ENCODE peak calls at places on chromosomes 4 and X, in six cellular contexts. B, C, J, O, R and D are unnamed samples.

GRCh38 chrX:1592863-1593201 is 1.4 kb downstream of the AKAP17A start:
- DNase-seq in B (no peak), R (peak), J (no peak), O (no peak), C (no peak), D (no peak)

GRCh38 chrX:154051210-154051810 is 31.6 kb upstream of the IRAK1 start:
- DNase-seq in R (peak), C (peak), O (no peak), B (peak), J (peak), D (peak)

GRCh38 chrX:48736303-48736702 is 25.2 kb upstream of the GLOD5 start:
- DNase-seq in B (no peak), O (no peak), J (no peak), R (no peak), C (no peak), D (no peak)

GRCh38 chr4:30616943-30617646 is 103.1 kb upstream of the PCDH7 start:
- DNase-seq in J (no peak), O (no peak), B (no peak), C (no peak), R (no peak), D (no peak)

GRCh38 chrX:25028726-25029125 is 13.0 kb upstream of the ARX start:
- DNase-seq in B (no peak), R (no peak), C (no peak), O (no peak), J (no peak), D (no peak)

GRCh38 chrX:10168226-10168625 is 11.5 kb downstream of the CLCN4 start:
- DNase-seq in C (no peak), B (no peak), O (no peak), J (peak), R (no peak), D (no peak)

GRCh38 chr4:105246712-105247111 is 100.0 kb downstream of the TET2 start:
- DNase-seq in B (no peak), R (no peak), J (no peak), O (no peak), C (no peak), D (no peak)

GRCh38 chr4:176001171-176002006 is 64.3 kb upstream of the WDR17 start:
- DNase-seq in J (peak), R (peak), C (peak), O (peak), B (no peak), D (peak)

GRCh38 chr4:153140294-153140693 is 63.9 kb upstream of the TRIM2 start:
- DNase-seq in C (no peak), B (no peak), R (no peak), J (no peak), O (no peak), D (no peak)

GRCh38 chrX:10741496-10742048 is 121.2 kb upstream of the MID1 start:
- DNase-seq in O (no peak), B (no peak), J (no peak), R (no peak), C (no peak), D (no peak)

GRCh38 chr4:8198906-8199593 is at the start of gene SH3TC1:
- DNase-seq in J (peak), C (no peak), B (peak), O (peak), R (peak), D (peak)

GRCh38 chr4:54924891-54925290 is 200.5 kb downstream of the KDR start:
- DNase-seq in O (no peak), C (no peak), B (no peak), R (no peak), J (no peak), D (no peak)

GRCh38 chrX:103398321-103398937 is 22.1 kb downstream of the BEX3 start:
- DNase-seq in B (no peak), O (no peak), C (no peak), R (no peak), J (no peak), D (no peak)

GRCh38 chr4:12729384-12729783 is 754.8 kb downstream of the RAB28 start:
- DNase-seq in O (no peak), J (no peak), C (no peak), R (no peak), B (no peak), D (no peak)

GRCh38 chrX:136146614-136147319 is 566 bp upstream of the FHL1 start:
- DNase-seq in C (peak), B (peak), R (peak), O (no peak), J (no peak), D (no peak)

GRCh38 chrX:274904-275475 is 6.2 kb upstream of the PLCXD1 start:
- DNase-seq in J (no peak), B (no peak), C (peak), R (no peak), O (no peak), D (peak)

GRCh38 chrX:2933125-2933900 is 4.2 kb upstream of the ARSD start:
- DNase-seq in R (no peak), J (no peak), B (no peak), O (no peak), C (no peak), D (peak)

GRCh38 chr4:119038465-119038864 is 97.2 kb upstream of the MYOZ2 start:
- DNase-seq in O (no peak), B (no peak), J (no peak), C (no peak), R (no peak), D (no peak)
- TF ChIP-seq EP300 in O (no peak), B (no peak), J (no peak), C (no peak), R (no peak), D (no peak)

GRCh38 chr4:173508386-173509002 is 21.5 kb downstream of the HAND2 start:
- DNase-seq in C (peak), B (no peak), R (no peak), O (peak), J (peak), D (no peak)

GRCh38 chr4:173506780-173507211 is 23.2 kb downstream of the HAND2 start:
- DNase-seq in B (peak), C (no peak), J (peak), R (no peak), O (peak), D (no peak)

GRCh38 chr4:173505924-173506779 is 23.9 kb downstream of the HAND2 start:
- DNase-seq in R (peak), O (no peak), C (peak), B (peak), J (peak), D (peak)

GRCh38 chr4:173509031-173510001 is 20.7 kb downstream of the HAND2 start:
- DNase-seq in J (peak), O (peak), C (peak), B (no peak), R (peak), D (no peak)

GRCh38 chr4:173507471-173508385 is 22.3 kb downstream of the HAND2 start:
- DNase-seq in B (no peak), O (peak), J (no peak), C (peak), R (no peak), D (no peak)
- H3K4me3 ChIP-seq in B (no peak), O (no peak), J (peak), C (peak), R (no peak), D (peak)

GRCh38 chr4:82786004-82786400 is 12.6 kb downstream of the SCD5 start:
- DNase-seq in R (no peak), J (no peak), C (no peak), B (no peak), O (no peak), D (no peak)

GRCh38 chr4:82785248-82786003 is 13.2 kb downstream of the SCD5 start:
- DNase-seq in J (no peak), B (no peak), R (no peak), C (no peak), O (no peak), D (no peak)

GRCh38 chr4:82782626-82783025 is 16.0 kb downstream of the SCD5 start:
- DNase-seq in R (no peak), O (no peak), B (no peak), C (no peak), J (no peak), D (no peak)

GRCh38 chr4:82786794-82787193 is 11.8 kb downstream of the SCD5 start:
- DNase-seq in B (no peak), J (no peak), O (no peak), R (no peak), C (no peak), D (no peak)

DNA sequence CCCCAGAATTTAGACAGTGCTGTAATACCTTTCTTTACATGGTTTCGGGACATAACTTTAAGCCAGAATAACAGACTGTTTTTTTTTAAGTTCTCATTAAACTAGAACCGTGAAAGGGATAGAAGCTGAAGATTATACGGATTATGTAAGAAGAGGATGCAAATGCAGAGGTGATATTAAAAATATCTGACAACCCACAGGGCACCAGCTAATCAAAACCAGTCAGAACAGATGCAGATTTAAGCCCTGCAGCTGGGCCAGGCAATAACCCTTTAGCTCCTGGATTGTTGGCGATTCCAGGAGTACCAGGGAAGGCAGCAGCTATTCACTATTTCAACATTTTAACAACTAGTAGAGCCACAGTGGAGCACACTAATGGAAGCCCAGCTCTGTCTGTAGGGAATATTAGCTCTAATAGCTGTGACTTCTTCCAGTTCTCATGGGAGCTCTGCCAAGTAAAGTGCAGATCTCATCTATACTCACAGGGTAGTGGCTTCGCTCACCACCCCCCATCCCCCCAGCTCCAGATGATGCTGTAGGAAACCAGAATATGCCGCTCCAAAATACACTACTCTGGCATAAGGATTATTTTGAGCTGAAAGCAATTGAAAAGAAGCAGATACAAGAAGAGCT is 13.9 kb downstream of the SCD5 start:
- DNase-seq in O (no peak), R (no peak), B (no peak), J (no peak), C (no peak), D (no peak)
- TF ChIP-seq EP300 in O (no peak), R (no peak), B (no peak), J (no peak), C (no peak), D (no peak)

GRCh38 chr4:98468744-98469143 is 189.7 kb downstream of the TSPAN5 start:
- DNase-seq in J (no peak), O (no peak), C (no peak), B (no peak), R (peak), D (no peak)

GRCh38 chr4:98469776-98470175 is 188.6 kb downstream of the TSPAN5 start:
- DNase-seq in B (no peak), C (no peak), R (no peak), O (no peak), J (no peak), D (no peak)

GRCh38 chr4:98470366-98470765 is 188.0 kb downstream of the TSPAN5 start:
- DNase-seq in B (no peak), J (no peak), C (no peak), R (no peak), O (no peak), D (no peak)

GRCh38 chr4:98473046-98473445 is 185.4 kb downstream of the TSPAN5 start:
- DNase-seq in J (no peak), R (no peak), B (no peak), O (no peak), C (no peak), D (no peak)

DNA sequence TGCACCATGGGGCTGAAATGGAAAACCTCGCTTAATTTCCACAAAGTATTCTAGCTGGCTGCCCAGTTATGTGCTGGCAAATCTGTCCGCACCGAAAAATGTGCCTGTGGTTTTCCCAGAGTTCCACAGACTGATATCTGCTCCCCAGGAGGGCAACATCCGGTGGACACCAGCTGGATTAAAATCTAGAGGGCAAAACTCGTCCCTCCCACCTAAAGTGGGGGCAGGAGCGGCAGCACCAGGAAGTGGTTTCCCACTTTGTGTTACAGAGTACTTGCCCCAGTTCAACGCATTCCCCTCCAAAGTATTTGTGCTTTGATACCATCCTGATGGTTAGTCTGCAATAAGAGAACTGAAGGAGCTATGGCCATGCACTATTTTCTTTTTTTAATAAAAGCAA is 187.6 kb downstream of the TSPAN5 start:
- DNase-seq in B (no peak), O (no peak), C (no peak), J (no peak), R (no peak), D (no peak)
- H3K4me3 ChIP-seq in B (no peak), O (no peak), C (no peak), J (no peak), R (no peak), D (no peak)

DNA sequence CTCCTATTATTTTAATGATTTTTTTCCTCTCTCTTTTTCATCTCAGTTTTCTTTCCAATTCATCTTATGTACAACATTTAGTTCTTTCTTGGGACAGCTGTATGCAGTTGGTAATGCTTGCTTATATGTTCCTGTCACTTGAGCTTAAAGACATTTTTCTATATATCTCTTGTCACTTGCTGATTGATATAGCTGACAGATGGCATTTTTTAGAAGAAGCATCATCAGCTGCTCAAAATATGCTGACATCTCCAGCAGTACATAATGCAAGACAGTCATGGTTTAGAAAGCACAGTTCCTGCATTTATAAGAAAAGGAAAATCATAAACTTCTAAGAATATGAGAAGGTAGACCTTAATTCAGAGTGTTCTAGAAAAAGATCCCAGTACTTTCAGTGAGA is 56.5 kb downstream of the DCAF8L1 start:
- DNase-seq in B (no peak), O (no peak), J (no peak), R (no peak), C (no peak), D (no peak)
- TF ChIP-seq EP300 in B (no peak), O (no peak), J (no peak), R (no peak), C (no peak), D (no peak)

GRCh38 chr4:84492737-84493091 is 6.4 kb downstream of the NKX6-1 start:
- DNase-seq in B (no peak), J (no peak), C (no peak), R (no peak), O (peak), D (no peak)

GRCh38 chr4:84495448-84496221 is 3.5 kb downstream of the NKX6-1 start:
- DNase-seq in R (no peak), J (no peak), B (no peak), O (peak), C (peak), D (no peak)

GRCh38 chr4:84493092-84493850 is 5.8 kb downstream of the NKX6-1 start:
- DNase-seq in B (no peak), R (no peak), J (no peak), C (peak), O (peak), D (peak)

GRCh38 chr4:84496356-84497219 is 2.5 kb downstream of the NKX6-1 start:
- DNase-seq in C (peak), R (no peak), B (no peak), J (no peak), O (peak), D (no peak)

GRCh38 chr4:84494518-84494917 is 4.6 kb downstream of the NKX6-1 start:
- DNase-seq in O (no peak), B (no peak), J (no peak), R (no peak), C (no peak), D (no peak)
- H3K4me3 ChIP-seq in O (no peak), B (no peak), J (no peak), R (no peak), C (no peak), D (no peak)

DNA sequence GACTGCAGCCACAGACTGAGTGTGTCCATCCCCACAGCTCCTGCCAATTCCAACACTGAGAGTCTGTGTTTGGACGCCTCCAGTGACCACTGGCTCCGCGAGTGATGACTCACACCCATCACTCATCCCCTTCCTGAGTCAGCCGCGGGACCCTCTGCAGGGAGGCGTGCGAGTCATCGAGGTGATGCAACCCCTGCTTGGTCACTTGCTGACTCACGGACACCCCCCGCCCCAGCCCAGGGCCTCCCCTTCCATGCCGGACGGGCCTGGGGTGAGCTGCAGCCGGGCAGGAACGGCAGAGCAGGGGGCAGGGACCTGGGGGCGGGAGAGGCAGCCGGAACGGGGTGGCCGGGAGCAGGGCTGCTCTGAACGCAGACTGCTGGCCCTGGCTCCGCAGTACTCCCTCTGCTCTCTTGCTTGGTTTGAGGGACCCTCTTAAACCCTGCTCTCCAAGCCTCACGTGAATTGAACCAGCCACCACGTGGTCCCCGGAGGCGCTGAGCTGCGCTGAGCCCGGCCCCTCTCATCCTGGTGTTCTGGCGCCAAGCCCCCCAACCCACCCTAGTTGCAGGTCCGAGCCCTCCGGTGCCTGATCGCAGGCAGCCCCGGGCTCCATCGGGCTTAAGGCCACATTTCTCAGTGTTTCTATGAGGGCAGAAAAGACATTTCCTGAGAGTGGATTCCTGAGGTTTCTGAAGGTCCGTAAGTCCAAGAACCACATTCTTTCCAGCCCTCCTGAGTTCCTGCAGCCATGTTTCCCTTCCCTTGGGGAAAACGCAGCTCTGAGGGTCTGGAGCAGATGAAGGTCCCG is 32.4 kb downstream of the FGFRL1 start:
- DNase-seq in R (peak), O (peak), C (peak), B (peak), J (peak), D (peak)
- TF ChIP-seq EP300 in R (no peak), O (no peak), C (no peak), B (no peak), J (no peak), D (no peak)

DNA sequence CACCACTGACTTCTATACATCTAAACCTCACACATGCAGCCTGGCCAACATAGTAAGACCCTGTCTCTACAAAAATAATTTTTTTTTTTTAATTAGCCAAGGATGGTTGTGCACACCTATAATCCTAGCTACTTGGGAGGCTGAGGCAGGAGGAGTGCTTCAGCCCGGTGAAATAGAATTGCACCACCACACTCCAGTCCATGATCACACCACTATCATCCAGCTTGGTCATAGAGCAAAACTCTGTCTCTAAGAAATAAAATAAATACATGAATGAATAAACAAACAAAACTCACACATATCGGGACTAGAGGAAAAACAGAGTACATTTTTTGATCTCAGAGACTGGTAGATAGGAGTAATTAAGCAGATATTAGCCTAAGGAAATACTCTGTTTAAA is 66.6 kb upstream of the PDE5A start:
- DNase-seq in J (no peak), O (no peak), R (no peak), C (no peak), B (no peak), D (no peak)
- H3K4me3 ChIP-seq in J (no peak), O (no peak), R (no peak), C (no peak), B (no peak), D (no peak)

GRCh38 chr4:70793626-70794025 is 46.1 kb downstream of the GRSF1 start:
- DNase-seq in B (no peak), R (no peak), J (no peak), C (no peak), O (no peak), D (no peak)

GRCh38 chr4:70787496-70787895 is 52.2 kb downstream of the GRSF1 start:
- DNase-seq in O (no peak), R (no peak), C (no peak), B (no peak), J (no peak), D (no peak)

GRCh38 chr4:70788733-70789132 is 51.0 kb downstream of the GRSF1 start:
- DNase-seq in O (no peak), R (no peak), B (no peak), J (no peak), C (no peak), D (no peak)
- TF ChIP-seq EP300 in O (no peak), R (no peak), B (no peak), J (no peak), C (no peak), D (no peak)

GRCh38 chr4:38855466-38855865 is 1.2 kb downstream of the TLR6 start:
- DNase-seq in J (no peak), B (no peak), R (no peak), O (no peak), C (no peak), D (no peak)
- H3K4me3 ChIP-seq in J (peak), B (peak), R (no peak), O (peak), C (no peak), D (no peak)